ENCODE peak calls at places on chromosomes 12 and 14, in eight cellular contexts. Y, N, Q, T, Z, M, K and P are unnamed samples.

GRCh38 chr12:86826051-86826450 is 569.9 kb upstream of the MGAT4C start:
- DNase-seq in Y (no peak), N (peak; percentile 1), Q (no peak), T (no peak), Z (no peak), M (no peak), K (no peak), P (no peak)

GRCh38 chr12:107196681-107197080 is 103.3 kb upstream of the CRY1 start:
- DNase-seq in Y (no peak), N (peak; percentile 73), Q (no peak), T (no peak), Z (no peak), M (no peak), K (no peak), P (no peak)

GRCh38 chr14:73238262-73238852 is 1.1 kb downstream of the PAPLN start:
- DNase-seq in Y (no peak), N (peak; percentile 94), Q (peak; percentile 63), T (no peak), Z (no peak), M (peak; percentile 38), K (no peak), P (no peak)

GRCh38 chr12:65875635-65876034 is 51.4 kb downstream of the HMGA2 start:
- DNase-seq in Y (no peak), N (peak; percentile 79), Q (peak; percentile 76), T (no peak), Z (peak; percentile 28), M (no peak), K (no peak), P (no peak)

GRCh38 chr12:51910168-51910567 is 2.9 kb downstream of the ACVRL1 start:
- DNase-seq in Y (no peak), N (peak; percentile 47), Q (no peak), T (no peak), Z (no peak), M (no peak), K (no peak), P (no peak)

GRCh38 chr14:22737052-22737451 is 29.4 kb upstream of the OXA1L start:
- DNase-seq in Y (no peak), N (no peak), Q (no peak), T (no peak), Z (no peak), M (no peak), K (no peak), P (no peak)

GRCh38 chr14:35989736-35990135 is 163.6 kb downstream of the BRMS1L start:
- DNase-seq in Y (no peak), N (no peak), Q (no peak), T (no peak), Z (no peak), M (no peak), K (no peak), P (no peak)

GRCh38 chr14:50619569-50620141 is 48.5 kb downstream of the SAV1 start:
- DNase-seq in Y (no peak), N (peak; percentile 78), Q (peak; percentile 57), T (no peak), Z (peak; percentile 22), M (no peak), K (no peak), P (no peak)

GRCh38 chr12:112327209-112327930 is 54.9 kb downstream of the HECTD4 start:
- DNase-seq in Y (no peak), N (no peak), Q (no peak), T (no peak), Z (no peak), M (no peak), K (no peak), P (no peak)

GRCh38 chr14:22656945-22657711 is 13.0 kb upstream of the OR6J1 start:
- DNase-seq in Y (no peak), N (peak; percentile 70), Q (no peak), T (no peak), Z (no peak), M (peak; percentile 48), K (no peak), P (no peak)

GRCh38 chr12:131733874-131734273 is 23.0 kb downstream of the SFSWAP start:
- DNase-seq in Y (no peak), N (no peak), Q (no peak), T (no peak), Z (no peak), M (no peak), K (no peak), P (no peak)

GRCh38 chr14:69877492-69877891 is 1.7 kb upstream of the SMOC1 start:
- DNase-seq in Y (no peak), N (peak; percentile 86), Q (no peak), T (no peak), Z (peak; percentile 60), M (no peak), K (no peak), P (no peak)

GRCh38 chr12:74732801-74733200 is 195.2 kb downstream of the ATXN7L3B start:
- DNase-seq in Y (no peak), N (no peak), Q (no peak), T (no peak), Z (peak; percentile 6), M (no peak), K (no peak), P (no peak)

GRCh38 chr12:39252628-39253027 is 190.3 kb downstream of the KIF21A start:
- DNase-seq in Y (no peak), N (no peak), Q (no peak), T (no peak), Z (no peak), M (no peak), K (no peak), P (no peak)

GRCh38 chr12:77189463-77189862 is 124.1 kb upstream of the E2F7 start:
- DNase-seq in Y (no peak), N (peak; percentile 86), Q (peak; percentile 81), T (no peak), Z (no peak), M (no peak), K (no peak), P (no peak)

GRCh38 chr14:53979141-53979673 is 22.6 kb upstream of the BMP4 start:
- DNase-seq in Y (no peak), N (no peak), Q (peak; percentile 21), T (no peak), Z (peak; percentile 57), M (no peak), K (no peak), P (no peak)

GRCh38 chr14:69571879-69572633 is 2.6 kb downstream of the CCDC177 start:
- DNase-seq in Y (peak; percentile 27), N (peak; percentile 34), Q (no peak), T (peak; percentile 66), Z (peak; percentile 72), M (peak; percentile 66), K (no peak), P (peak; percentile 35)

GRCh38 chr12:113115455-113116126 is 20.0 kb downstream of the RASAL1 start:
- DNase-seq in Y (no peak), N (no peak), Q (no peak), T (no peak), Z (no peak), M (no peak), K (no peak), P (no peak)

GRCh38 chr12:3931206-3931605 is 58.0 kb upstream of the PARP11 start:
- DNase-seq in Y (no peak), N (no peak), Q (no peak), T (no peak), Z (no peak), M (no peak), K (no peak), P (no peak)

GRCh38 chr14:67265131-67265530 is 23.9 kb downstream of the PALS1 start:
- DNase-seq in Y (no peak), N (peak; percentile 30), Q (peak; percentile 16), T (no peak), Z (no peak), M (peak; percentile 20), K (no peak), P (no peak)